ENCODE peak calls at places on chromosome 14, in seven cellular contexts. L is activated naive CD4-positive, alpha-beta T cell treated with Interleukin-2 at 50 U/mL for 16 hours; J is RCC 7860; Y is GM12891; K is nephron progenitor cell; D is fibroblast of villous mesenchyme; C is RKO. V is an unnamed sample.

GRCh38 chr14:90263748-90264449 is 7.5 kb downstream of the PSMC1 start:
- DNase-seq in Y (no peak), K (no peak), L (no peak), D (no peak), J (no peak), C (no peak), V (no peak)

GRCh38 chr14:65938738-65939137 is 526.2 kb downstream of the FUT8 start:
- DNase-seq in L (no peak), Y (no peak), D (no peak), K (no peak), J (no peak), C (no peak), V (no peak)

GRCh38 chr14:35558680-35559079 is 24.7 kb downstream of the INSM2 start:
- DNase-seq in D (no peak), C (no peak), Y (no peak), K (no peak), L (no peak), J (no peak), V (no peak)

GRCh38 chr14:77478029-77478428 is 20.1 kb downstream of the AHSA1 start:
- DNase-seq in D (no peak), L (no peak), C (no peak), J (no peak), Y (no peak), K (no peak), V (no peak)

GRCh38 chr14:85620937-85621336 is 91.0 kb downstream of the FLRT2 start:
- DNase-seq in L (no peak), C (no peak), D (no peak), K (no peak), J (no peak), Y (no peak), V (no peak)

GRCh38 chr14:96117101-96117897 is 78.1 kb downstream of the C14orf132 start:
- DNase-seq in Y (no peak), D (peak; percentile 56), C (no peak), K (no peak), L (no peak), J (no peak), V (no peak)

GRCh38 chr14:99137001-99137700 is 134.8 kb downstream of the BCL11B start:
- DNase-seq in L (no peak), D (no peak), Y (no peak), C (no peak), J (no peak), K (no peak), V (no peak)

GRCh38 chr14:65369560-65369959 is 43.0 kb upstream of the FUT8 start:
- DNase-seq in D (no peak), C (no peak), L (no peak), J (no peak), K (no peak), Y (no peak), V (no peak)

GRCh38 chr14:24411468-24412454 is 13.0 kb downstream of the NYNRIN start:
- DNase-seq in K (no peak), C (peak; percentile 48), L (peak; percentile 22), J (no peak), Y (peak; percentile 51), D (peak; percentile 69), V (peak; percentile 51)

GRCh38 chr14:69090187-69090789 is 62.6 kb downstream of the DCAF5 start:
- DNase-seq in C (peak; percentile 45), J (no peak), L (peak; percentile 6), D (peak; percentile 53), Y (no peak), K (no peak), V (no peak)

GRCh38 chr14:67533754-67534085 is 630 bp downstream of the PLEKHH1 start:
- DNase-seq in J (peak; percentile 23), D (no peak), L (no peak), K (peak; percentile 39), Y (no peak), C (peak; percentile 49), V (no peak)

GRCh38 chr14:82855912-82856381 is 1322.3 kb upstream of the SEL1L start:
- DNase-seq in C (peak; percentile 38), J (no peak), K (no peak), D (peak; percentile 4), Y (no peak), L (no peak), V (no peak)

GRCh38 chr14:105497671-105498429 is 6.8 kb downstream of the TEDC1 start:
- DNase-seq in J (no peak), C (no peak), D (no peak), K (no peak), L (no peak), Y (peak; percentile 15), V (peak; percentile 29)

GRCh38 chr14:50608302-50608851 is 48.4 kb downstream of the ATL1 start:
- DNase-seq in K (no peak), C (no peak), D (no peak), J (no peak), L (no peak), Y (no peak), V (no peak)

GRCh38 chr14:91377700-91378652 is 39.6 kb downstream of the CCDC88C start:
- DNase-seq in L (peak; percentile 70), J (no peak), D (peak; percentile 42), K (no peak), C (peak; percentile 3), Y (no peak), V (peak; percentile 12)

GRCh38 chr14:84202486-84202885 is 1327.5 kb upstream of the FLRT2 start:
- DNase-seq in D (no peak), Y (no peak), L (no peak), C (no peak), J (no peak), K (no peak), V (no peak)

GRCh38 chr14:94677239-94677612 is 65.0 kb downstream of the SERPINA3 start:
- DNase-seq in K (no peak), Y (no peak), L (no peak), C (no peak), J (no peak), D (no peak), V (no peak)

GRCh38 chr14:74501135-74501614 is 7.6 kb downstream of the ISCA2 start:
- DNase-seq in Y (no peak), K (peak; percentile 65), D (peak; percentile 71), C (no peak), J (no peak), L (no peak), V (peak; percentile 76)

GRCh38 chr14:28299227-28299626 is 467.4 kb upstream of the FOXG1 start:
- DNase-seq in D (no peak), Y (no peak), L (no peak), K (no peak), C (no peak), J (no peak), V (no peak)

GRCh38 chr14:38137005-38137404 is 70.7 kb upstream of the SSTR1 start:
- DNase-seq in L (no peak), C (no peak), K (no peak), D (peak; percentile 13), J (no peak), Y (no peak), V (no peak)

GRCh38 chr14:23418021-23418420 is 9.9 kb upstream of the MYH6 start:
- DNase-seq in D (no peak), L (no peak), J (no peak), K (no peak), C (no peak), Y (no peak), V (no peak)

GRCh38 chr14:23056257-23056955 is 914 bp downstream of the CDH24 start:
- DNase-seq in Y (peak; percentile 94), C (peak; percentile 84), L (peak; percentile 75), D (peak; percentile 68), J (peak; percentile 59), K (peak; percentile 81), V (peak; percentile 85)

GRCh38 chr14:60705100-60705499 is 19.1 kb downstream of the SIX4 start:
- DNase-seq in K (no peak), Y (no peak), L (no peak), J (no peak), C (no peak), D (no peak), V (no peak)

GRCh38 chr14:35339761-35340406 is 47.7 kb downstream of the PSMA6 start:
- DNase-seq in K (no peak), C (no peak), D (peak; percentile 19), L (no peak), J (no peak), Y (no peak), V (no peak)

GRCh38 chr14:24051789-24052655 is at the start of gene CARMIL3:
- DNase-seq in C (peak; percentile 62), D (peak; percentile 28), J (no peak), Y (peak; percentile 86), K (peak; percentile 86), L (peak; percentile 65), V (peak; percentile 81)

GRCh38 chr14:31457665-31458659 is 656 bp upstream of the DTD2 start:
- DNase-seq in C (no peak), L (no peak), Y (no peak), D (peak; percentile 31), J (no peak), K (no peak), V (no peak)

GRCh38 chr14:56000846-56001245 is 117.4 kb upstream of the PELI2 start:
- DNase-seq in C (no peak), D (no peak), L (no peak), Y (no peak), K (no peak), J (no peak), V (no peak)

GRCh38 chr14:89207925-89208328 is 209.1 kb downstream of the FOXN3 start:
- DNase-seq in C (no peak), Y (no peak), L (no peak), J (no peak), D (no peak), K (no peak), V (no peak)

GRCh38 chr14:101047326-101047725 is 143.8 kb upstream of the RTL1 start:
- DNase-seq in Y (no peak), L (no peak), C (no peak), D (no peak), K (no peak), J (no peak), V (no peak)

GRCh38 chr14:104239866-104240301 is 101.5 kb downstream of the KIF26A start:
- DNase-seq in C (no peak), K (no peak), J (no peak), L (no peak), Y (no peak), D (no peak), V (no peak)

GRCh38 chr14:26554069-26554772 is 43.6 kb downstream of the NOVA1 start:
- DNase-seq in Y (no peak), K (no peak), D (no peak), J (no peak), L (no peak), C (no peak), V (no peak)

GRCh38 chr14:100606687-100607610 is 19.7 kb upstream of the BEGAIN start:
- DNase-seq in K (no peak), C (no peak), Y (no peak), L (no peak), J (no peak), D (no peak), V (no peak)